ENCODE peak calls at places on chromosomes 5 and 9, in ten cellular contexts. U is right atrium auricular region, E is AG09319, M is HAP-1, P is T47D, B is DND-41, O is MCF 10A, V is astrocyte of the hippocampus, G is kidney tubule cell, D is renal cortical epithelial cell. Z is an unnamed sample.

GRCh38 chr5:13698882-13699281 is 245.6 kb downstream of the DNAH5 start:
- DNase-seq in U (no peak), E (no peak), M (no peak), P (no peak), B (no peak), O (no peak), V (no peak), G (no peak), D (peak), Z (no peak)

GRCh38 chr5:169095410-169095772 is 205.5 kb downstream of the SLIT3 start:
- DNase-seq in U (no peak), E (no peak), M (no peak), P (no peak), B (no peak), O (peak), V (no peak), G (no peak), D (no peak), Z (no peak)

GRCh38 chr9:33719581-33720374 is 75.6 kb upstream of the PRSS3 start:
- DNase-seq in U (no peak), E (no peak), M (peak), P (peak), B (peak), O (peak), V (peak), G (peak), D (no peak), Z (peak)

GRCh38 chr9:135340143-135340655 is 139.4 kb upstream of the PPP1R26 start:
- DNase-seq in U (no peak), E (no peak), M (peak), P (no peak), B (no peak), O (no peak), V (peak), G (no peak), D (no peak), Z (peak)

GRCh38 chr5:128559300-128560297 is 21.6 kb upstream of the FBN2 start:
- DNase-seq in U (no peak), E (no peak), M (no peak), P (no peak), B (no peak), O (peak), V (peak), G (no peak), D (no peak), Z (no peak)

GRCh38 chr5:86885011-86885410 is 267.3 kb downstream of the COX7C start:
- DNase-seq in U (no peak), E (no peak), M (no peak), P (no peak), B (no peak), O (no peak), V (no peak), G (no peak), D (no peak), Z (no peak)

GRCh38 chr5:149345892-149346222 is 558 bp downstream of the GRPEL2 start:
- DNase-seq in U (no peak), E (no peak), M (no peak), P (peak), B (no peak), O (peak), V (peak), G (peak), D (peak), Z (peak)

GRCh38 chr5:78886650-78887230 is 98.4 kb downstream of the ARSB start:
- DNase-seq in U (no peak), E (no peak), M (peak), P (peak), B (no peak), O (peak), V (no peak), G (peak), D (no peak), Z (no peak)

GRCh38 chr9:35526087-35526801 is 36.3 kb downstream of the RUSC2 start:
- DNase-seq in U (no peak), E (no peak), M (no peak), P (no peak), B (no peak), O (peak), V (no peak), G (peak), D (peak), Z (no peak)

GRCh38 chr5:118224546-118224945 is 763.8 kb downstream of the DTWD2 start:
- DNase-seq in U (no peak), E (no peak), M (no peak), P (no peak), B (no peak), O (no peak), V (peak), G (peak), D (peak), Z (no peak)

GRCh38 chr9:18331808-18332209 is 142.1 kb upstream of the ADAMTSL1 start:
- DNase-seq in U (no peak), E (no peak), M (no peak), P (no peak), B (no peak), O (peak), V (peak), G (no peak), D (no peak), Z (no peak)

GRCh38 chr5:176629853-176630680 is at the start of the genes EIF4E1B and SNCB:
- DNase-seq in U (no peak), E (no peak), M (peak), P (peak), B (no peak), O (no peak), V (peak), G (peak), D (no peak), Z (peak)

GRCh38 chr5:136420168-136420916 is 55.0 kb upstream of the TRPC7 start:
- DNase-seq in U (no peak), E (no peak), M (no peak), P (no peak), B (no peak), O (no peak), V (no peak), G (no peak), D (no peak), Z (peak)

GRCh38 chr9:14343236-14343947 is 29.5 kb upstream of the NFIB start:
- DNase-seq in U (no peak), E (no peak), M (no peak), P (no peak), B (no peak), O (no peak), V (peak), G (no peak), D (no peak), Z (no peak)

GRCh38 chr9:32424616-32425015 is 40.2 kb downstream of the ACO1 start:
- DNase-seq in U (no peak), E (no peak), M (no peak), P (no peak), B (no peak), O (no peak), V (no peak), G (peak), D (peak), Z (no peak)

GRCh38 chr9:92968081-92968480 is 20.8 kb downstream of the FGD3 start:
- DNase-seq in U (peak), E (no peak), M (no peak), P (no peak), B (no peak), O (no peak), V (no peak), G (no peak), D (no peak), Z (no peak)

GRCh38 chr5:86465052-86465838 is 152.5 kb upstream of the COX7C start:
- DNase-seq in U (no peak), E (no peak), M (no peak), P (no peak), B (no peak), O (no peak), V (no peak), G (no peak), D (no peak), Z (no peak)

GRCh38 chr9:92715488-92716231 is 45.7 kb upstream of the IPPK start:
- DNase-seq in U (peak), E (peak), M (no peak), P (no peak), B (no peak), O (peak), V (peak), G (no peak), D (no peak), Z (no peak)

GRCh38 chr9:75649060-75649459 is 241.4 kb upstream of the PCSK5 start:
- DNase-seq in U (no peak), E (no peak), M (no peak), P (no peak), B (no peak), O (no peak), V (no peak), G (no peak), D (no peak), Z (no peak)

GRCh38 chr9:113567361-113568080 is 104.0 kb downstream of the RGS3 start:
- DNase-seq in U (no peak), E (no peak), M (no peak), P (no peak), B (no peak), O (no peak), V (no peak), G (no peak), D (no peak), Z (no peak)

GRCh38 chr9:86794356-86795046 is 152.8 kb downstream of the GAS1 start:
- DNase-seq in U (no peak), E (peak), M (no peak), P (no peak), B (no peak), O (no peak), V (peak), G (no peak), D (no peak), Z (no peak)

GRCh38 chr9:109182940-109183798 is 16.1 kb upstream of the FRRS1L start:
- DNase-seq in U (no peak), E (no peak), M (no peak), P (peak), B (peak), O (peak), V (peak), G (peak), D (peak), Z (peak)

GRCh38 chr9:123629531-123629930 is 273.5 kb downstream of the CRB2 start:
- DNase-seq in U (no peak), E (no peak), M (no peak), P (no peak), B (no peak), O (no peak), V (peak), G (no peak), D (no peak), Z (no peak)

GRCh38 chr9:38708759-38709158 is 11.2 kb downstream of the FAM240B start:
- DNase-seq in U (peak), E (no peak), M (no peak), P (no peak), B (no peak), O (no peak), V (no peak), G (peak), D (no peak), Z (no peak)

GRCh38 chr5:113693205-113693553 is 179.7 kb downstream of the YTHDC2 start:
- DNase-seq in U (no peak), E (no peak), M (no peak), P (no peak), B (no peak), O (no peak), V (no peak), G (no peak), D (no peak), Z (peak)

GRCh38 chr9:132008184-132008781 is 71.4 kb downstream of the MED27 start:
- DNase-seq in U (no peak), E (no peak), M (no peak), P (no peak), B (no peak), O (peak), V (peak), G (peak), D (peak), Z (no peak)

GRCh38 chr9:106677815-106678214 is 185.2 kb upstream of the ZNF462 start:
- DNase-seq in U (no peak), E (no peak), M (no peak), P (no peak), B (no peak), O (no peak), V (no peak), G (no peak), D (no peak), Z (no peak)

GRCh38 chr5:164353155-164353554 is 847.7 kb downstream of the MAT2B start:
- DNase-seq in U (no peak), E (no peak), M (no peak), P (no peak), B (no peak), O (no peak), V (peak), G (no peak), D (no peak), Z (no peak)

GRCh38 chr5:148760945-148761638 is 65.3 kb upstream of the ADRB2 start:
- DNase-seq in U (no peak), E (no peak), M (no peak), P (no peak), B (no peak), O (no peak), V (peak), G (no peak), D (peak), Z (no peak)

GRCh38 chr9:114813717-114814418 is 8.0 kb upstream of the TNFSF15 start:
- DNase-seq in U (no peak), E (no peak), M (no peak), P (no peak), B (no peak), O (no peak), V (no peak), G (no peak), D (no peak), Z (no peak)

GRCh38 chr9:126375386-126375785 is 48.8 kb downstream of the MVB12B start:
- DNase-seq in U (no peak), E (no peak), M (peak), P (no peak), B (peak), O (no peak), V (no peak), G (no peak), D (no peak), Z (no peak)

GRCh38 chr9:135647897-135648296 is 8.6 kb upstream of the GLT6D1 start:
- DNase-seq in U (no peak), E (no peak), M (no peak), P (no peak), B (no peak), O (no peak), V (no peak), G (no peak), D (no peak), Z (no peak)

GRCh38 chr9:82890401-82890800 is 172.5 kb downstream of the RASEF start:
- DNase-seq in U (no peak), E (no peak), M (no peak), P (no peak), B (no peak), O (no peak), V (no peak), G (no peak), D (no peak), Z (no peak)

GRCh38 chr5:82861705-82862104 is 215.5 kb downstream of the TMEM167A start:
- DNase-seq in U (peak), E (peak), M (no peak), P (no peak), B (no peak), O (peak), V (no peak), G (no peak), D (peak), Z (no peak)

GRCh38 chr9:136695435-136695895 is 8.2 kb upstream of the AGPAT2 start:
- DNase-seq in U (no peak), E (no peak), M (no peak), P (peak), B (no peak), O (peak), V (peak), G (peak), D (peak), Z (no peak)

GRCh38 chr5:159873680-159874079 is 42.6 kb upstream of the ADRA1B start:
- DNase-seq in U (no peak), E (no peak), M (no peak), P (no peak), B (no peak), O (peak), V (no peak), G (peak), D (no peak), Z (no peak)

GRCh38 chr5:60722416-60722815 is 22.4 kb upstream of the DEPDC1B start:
- DNase-seq in U (no peak), E (no peak), M (peak), P (peak), B (no peak), O (no peak), V (no peak), G (no peak), D (no peak), Z (no peak)

Z was measured in H7.